ENCODE peak calls at places on chromosomes 11 and 22, in four cellular contexts. One of them, this sample, is unnamed.

GRCh38 chr11:20059587-20060021 is 100.7 kb downstream of the DBX1 start:
- DNase-seq in AG04450: no peak
- DNase-seq in ovary: no peak
- DNase-seq in GM06990: no peak
- DNase-seq in this sample: no peak

GRCh38 chr22:32661737-32662586 is 139.5 kb upstream of the TIMP3 start:
- DNase-seq in AG04450: no peak
- DNase-seq in ovary: no peak
- DNase-seq in GM06990: no peak
- DNase-seq in this sample: no peak

GRCh38 chr11:72552399-72552910 is 118.1 kb upstream of the CLPB start:
- DNase-seq in AG04450: no peak
- DNase-seq in ovary: no peak
- DNase-seq in GM06990: no peak
- DNase-seq in this sample: no peak

GRCh38 chr22:46994265-46994664 is 231.8 kb downstream of the TBC1D22A start:
- DNase-seq in AG04450: no peak
- DNase-seq in ovary: no peak
- DNase-seq in GM06990: no peak
- DNase-seq in this sample: no peak

GRCh38 chr22:40819741-40820140 is 595 bp upstream of the SLC25A17 start:
- DNase-seq in AG04450: no peak
- DNase-seq in ovary: no peak
- DNase-seq in GM06990: no peak
- DNase-seq in this sample: no peak

GRCh38 chr11:33687733-33688479 is 12.7 kb downstream of the C11orf91 start:
- DNase-seq in AG04450: no peak
- DNase-seq in ovary: no peak
- DNase-seq in GM06990: peak
- DNase-seq in this sample: no peak

GRCh38 chr22:50169181-50169759 is 1.3 kb upstream of the PANX2 start:
- DNase-seq in AG04450: no peak
- DNase-seq in ovary: peak
- DNase-seq in GM06990: no peak
- DNase-seq in this sample: no peak

GRCh38 chr11:114623720-114624119 is 28.1 kb upstream of the NXPE4 start:
- DNase-seq in AG04450: no peak
- DNase-seq in ovary: no peak
- DNase-seq in GM06990: peak
- DNase-seq in this sample: no peak

GRCh38 chr22:24824915-24825314 is 18.9 kb downstream of the SGSM1 start:
- DNase-seq in AG04450: no peak
- DNase-seq in ovary: no peak
- DNase-seq in GM06990: no peak
- DNase-seq in this sample: no peak

GRCh38 chr22:32880906-32881596 is 79.5 kb downstream of the TIMP3 start:
- DNase-seq in AG04450: peak
- DNase-seq in ovary: peak
- DNase-seq in GM06990: peak
- DNase-seq in this sample: no peak

GRCh38 chr11:75582935-75583709 is 21.1 kb downstream of the SERPINH1 start:
- DNase-seq in AG04450: no peak
- DNase-seq in ovary: peak
- DNase-seq in GM06990: peak
- DNase-seq in this sample: no peak

GRCh38 chr11:118176400-118177134 is at the start of gene SCN2B:
- DNase-seq in AG04450: no peak
- DNase-seq in ovary: no peak
- DNase-seq in GM06990: no peak
- DNase-seq in this sample: no peak

GRCh38 chr11:65059959-65060824 is 1.8 kb upstream of the NAALADL1 start:
- DNase-seq in AG04450: no peak
- DNase-seq in ovary: no peak
- DNase-seq in GM06990: no peak
- DNase-seq in this sample: no peak

GRCh38 chr11:88231894-88232482 is 56.7 kb upstream of the RAB38 start:
- DNase-seq in AG04450: peak
- DNase-seq in ovary: no peak
- DNase-seq in GM06990: no peak
- DNase-seq in this sample: peak

GRCh38 chr11:19018901-19019300 is 41.6 kb downstream of the MRGPRX2 start:
- DNase-seq in AG04450: no peak
- DNase-seq in ovary: no peak
- DNase-seq in GM06990: no peak
- DNase-seq in this sample: no peak

GRCh38 chr11:64141081-64141783 is 24.7 kb downstream of the MACROD1 start:
- DNase-seq in AG04450: no peak
- DNase-seq in ovary: no peak
- DNase-seq in GM06990: no peak
- DNase-seq in this sample: no peak

GRCh38 chr22:19419086-19419463 is 12.5 kb downstream of the HIRA start:
- DNase-seq in AG04450: no peak
- DNase-seq in ovary: no peak
- DNase-seq in GM06990: no peak
- DNase-seq in this sample: no peak

GRCh38 chr11:116086426-116086825 is 582.2 kb upstream of the CADM1 start:
- DNase-seq in AG04450: no peak
- DNase-seq in ovary: no peak
- DNase-seq in GM06990: no peak
- DNase-seq in this sample: no peak

GRCh38 chr11:29153078-29153477 is 863.8 kb downstream of the KCNA4 start:
- DNase-seq in AG04450: no peak
- DNase-seq in ovary: no peak
- DNase-seq in GM06990: no peak
- DNase-seq in this sample: no peak

GRCh38 chr11:62445314-62445740 is 26.5 kb downstream of the SCGB1A1 start:
- DNase-seq in AG04450: peak
- DNase-seq in ovary: peak
- DNase-seq in GM06990: no peak
- DNase-seq in this sample: no peak

GRCh38 chr11:62921573-62922188 is 518 bp upstream of the CHRM1 start:
- DNase-seq in AG04450: no peak
- DNase-seq in ovary: no peak
- DNase-seq in GM06990: no peak
- DNase-seq in this sample: no peak

GRCh38 chr11:56611174-56611573 is 3.5 kb downstream of the OR5M1 start:
- DNase-seq in AG04450: no peak
- DNase-seq in ovary: no peak
- DNase-seq in GM06990: no peak
- DNase-seq in this sample: no peak

GRCh38 chr22:22867996-22868715 is 19.5 kb upstream of the IGLL5 start:
- DNase-seq in AG04450: no peak
- DNase-seq in ovary: no peak
- DNase-seq in GM06990: no peak
- DNase-seq in this sample: no peak

GRCh38 chr11:69335461-69336386 is 41.8 kb downstream of the MYEOV start:
- DNase-seq in AG04450: no peak
- DNase-seq in ovary: no peak
- DNase-seq in GM06990: no peak
- DNase-seq in this sample: no peak

GRCh38 chr11:839280-839623 is 3.1 kb downstream of the POLR2L start:
- DNase-seq in AG04450: no peak
- DNase-seq in ovary: no peak
- DNase-seq in GM06990: no peak
- DNase-seq in this sample: no peak

GRCh38 chr11:13310443-13310842 is 32.9 kb downstream of the BMAL1 start:
- DNase-seq in AG04450: no peak
- DNase-seq in ovary: no peak
- DNase-seq in GM06990: no peak
- DNase-seq in this sample: no peak

GRCh38 chr11:103395612-103396011 is 286.4 kb downstream of the DYNC2H1 start:
- DNase-seq in AG04450: no peak
- DNase-seq in ovary: no peak
- DNase-seq in GM06990: no peak
- DNase-seq in this sample: no peak

GRCh38 chr11:72637198-72637597 is 37.0 kb downstream of the PDE2A start:
- DNase-seq in AG04450: no peak
- DNase-seq in ovary: no peak
- DNase-seq in GM06990: no peak
- DNase-seq in this sample: no peak

GRCh38 chr11:35218956-35219355 is 80.0 kb downstream of the CD44 start:
- DNase-seq in AG04450: peak
- DNase-seq in ovary: no peak
- DNase-seq in GM06990: no peak
- DNase-seq in this sample: peak

GRCh38 chr11:100684101-100685065 is 2.7 kb upstream of the ARHGAP42 start:
- DNase-seq in AG04450: no peak
- DNase-seq in ovary: no peak
- DNase-seq in GM06990: peak
- DNase-seq in this sample: no peak

GRCh38 chr11:100689141-100689540 is 2.1 kb downstream of the ARHGAP42 start:
- DNase-seq in AG04450: no peak
- DNase-seq in ovary: no peak
- DNase-seq in GM06990: no peak
- DNase-seq in this sample: no peak

GRCh38 chr11:100687032-100687629 is at the start of gene ARHGAP42:
- DNase-seq in AG04450: no peak
- DNase-seq in ovary: peak
- DNase-seq in GM06990: peak
- DNase-seq in this sample: peak

GRCh38 chr11:100686476-100686875 is 612 bp upstream of the ARHGAP42 start:
- DNase-seq in AG04450: no peak
- DNase-seq in ovary: no peak
- DNase-seq in GM06990: no peak
- DNase-seq in this sample: no peak

DNA sequence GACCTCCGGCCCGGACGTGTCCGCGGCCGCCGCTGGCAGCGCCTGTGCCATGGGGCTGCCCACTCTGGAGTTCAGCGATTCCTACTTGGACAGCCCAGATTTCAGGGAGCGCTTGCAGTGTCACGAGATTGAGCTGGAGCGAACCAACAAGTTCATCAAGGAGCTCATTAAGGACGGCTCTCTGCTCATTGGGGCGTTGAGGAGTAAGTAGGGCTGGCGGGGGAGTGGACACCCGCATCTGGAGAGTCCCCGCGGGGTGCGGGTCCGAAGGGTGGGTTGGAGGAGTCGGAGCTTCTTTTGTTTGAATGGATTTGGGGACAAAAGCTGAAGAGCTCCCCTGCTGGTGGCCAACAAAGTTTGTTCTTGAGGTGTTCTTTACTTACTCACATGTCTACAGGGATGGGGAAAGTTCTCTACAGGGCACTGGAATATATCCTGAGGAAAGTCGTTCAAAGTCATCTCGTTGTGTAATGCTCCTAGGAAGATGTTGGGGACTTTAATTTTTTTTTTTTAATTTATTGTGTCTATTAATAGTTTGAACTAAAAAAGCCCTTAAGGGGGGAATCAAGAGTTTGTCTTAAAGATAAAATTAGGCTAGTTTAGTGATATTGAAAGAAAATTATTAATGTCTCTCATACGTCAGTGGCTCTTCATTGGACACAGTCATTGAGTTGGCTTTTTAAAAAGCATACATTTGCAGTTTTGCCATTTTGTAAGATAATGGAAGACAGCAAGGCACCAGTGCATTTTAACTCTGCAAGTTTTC is 725 bp downstream of the ARHGAP42 start:
- DNase-seq in AG04450: peak
- DNase-seq in ovary: peak
- DNase-seq in GM06990: peak
- DNase-seq in this sample: peak
- TF ChIP-seq CTCF in AG04450: peak
- TF ChIP-seq CTCF in ovary: peak
- TF ChIP-seq CTCF in GM06990: peak
- TF ChIP-seq CTCF in this sample: peak

GRCh38 chr11:123304828-123305530 is 109.9 kb upstream of the CLMP start:
- DNase-seq in AG04450: no peak
- DNase-seq in ovary: no peak
- DNase-seq in GM06990: no peak
- DNase-seq in this sample: no peak
- TF ChIP-seq CTCF in AG04450: peak
- TF ChIP-seq CTCF in ovary: no peak
- TF ChIP-seq CTCF in GM06990: no peak
- TF ChIP-seq CTCF in this sample: no peak

DNA sequence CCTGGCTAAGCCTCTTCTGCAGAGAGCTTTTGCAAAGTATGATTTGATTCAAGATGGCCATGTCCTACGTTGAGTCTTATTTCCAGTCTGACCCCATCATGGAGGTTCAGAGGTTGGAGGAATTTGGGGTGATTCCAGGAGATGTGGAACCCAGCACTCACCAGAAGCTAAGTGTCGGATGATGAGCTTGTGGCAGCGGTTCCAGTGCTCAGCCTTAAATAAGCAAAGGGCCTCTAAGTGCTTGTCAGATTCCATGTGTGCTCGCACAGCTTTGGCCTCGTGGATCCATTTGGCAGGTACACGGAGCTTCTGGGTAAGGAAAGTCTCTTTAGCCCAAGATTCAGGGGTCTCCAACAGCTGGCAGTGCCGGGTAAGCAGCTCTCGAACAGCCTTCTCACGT is 11.9 kb upstream of the CHRNA10 start:
- DNase-seq in AG04450: no peak
- DNase-seq in ovary: no peak
- DNase-seq in GM06990: no peak
- DNase-seq in this sample: no peak
- TF ChIP-seq CTCF in AG04450: no peak
- TF ChIP-seq CTCF in ovary: no peak
- TF ChIP-seq CTCF in GM06990: no peak
- TF ChIP-seq CTCF in this sample: no peak

GRCh38 chr11:70378506-70379134 is 19.7 kb upstream of the CTTN start:
- DNase-seq in AG04450: no peak
- DNase-seq in ovary: no peak
- DNase-seq in GM06990: no peak
- DNase-seq in this sample: no peak
- TF ChIP-seq CTCF in AG04450: peak
- TF ChIP-seq CTCF in ovary: no peak
- TF ChIP-seq CTCF in GM06990: peak
- TF ChIP-seq CTCF in this sample: no peak

DNA sequence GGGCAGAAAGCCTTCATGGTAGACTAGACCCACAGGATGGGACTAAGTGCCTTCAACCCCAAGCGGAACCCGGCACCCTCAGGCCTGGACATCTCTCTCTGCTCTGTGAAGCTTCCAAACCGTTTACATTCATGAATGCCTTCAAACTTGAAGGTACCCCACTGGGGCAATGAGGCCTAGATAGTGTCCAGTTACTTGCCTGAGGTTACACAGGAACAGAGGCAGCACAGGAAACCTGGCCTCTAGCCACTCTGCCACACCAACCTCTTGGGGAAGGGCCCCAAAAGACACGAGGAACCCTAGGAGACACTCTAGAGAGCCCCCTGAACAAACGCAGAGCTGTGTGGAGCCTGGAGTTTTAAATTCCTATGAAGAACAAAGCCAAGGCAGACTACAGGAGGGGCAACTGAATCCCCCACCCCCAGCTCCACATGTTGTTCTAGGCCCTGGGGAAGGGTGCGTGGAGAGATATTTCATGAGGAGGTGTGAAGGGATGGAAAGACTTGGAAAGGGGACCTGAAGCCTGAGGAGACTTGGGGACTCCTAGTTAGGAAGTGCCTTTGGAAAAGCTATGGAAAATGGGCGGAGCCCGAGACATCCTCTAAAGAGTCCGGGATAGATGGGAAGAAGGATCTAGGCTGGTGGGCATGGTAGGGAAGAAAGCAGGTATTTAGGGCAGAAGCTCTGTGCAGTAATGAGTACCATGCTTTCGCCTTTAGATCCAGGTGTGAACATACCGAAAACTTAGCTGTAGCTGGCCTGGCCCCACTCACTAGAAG is 14.8 kb upstream of the CYP2R1 start:
- DNase-seq in AG04450: no peak
- DNase-seq in ovary: no peak
- DNase-seq in GM06990: peak
- DNase-seq in this sample: no peak
- TF ChIP-seq CTCF in AG04450: no peak
- TF ChIP-seq CTCF in ovary: no peak
- TF ChIP-seq CTCF in GM06990: no peak
- TF ChIP-seq CTCF in this sample: no peak